ENCODE peak calls at places on chromosomes 13 and 19, in six cellular contexts. C is heart left ventricle, L is MG63, Z is posterior vena cava, Y is trophoblast cell, U is lung microvascular endothelial cell. F is an unnamed sample.

GRCh38 chr13:40407567-40407966 is 258.9 kb downstream of the FOXO1 start:
- DNase-seq in C (no peak), L (no peak), Z (no peak), Y (no peak), U (no peak), F (no peak)

GRCh38 chr19:4396949-4397783 is 3.2 kb downstream of the SH3GL1 start:
- DNase-seq in C (no peak), L (no peak), Z (no peak), Y (no peak), U (no peak), F (no peak)

GRCh38 chr19:41974652-41975051 is 15.5 kb upstream of the RABAC1 start:
- DNase-seq in C (no peak), L (no peak), Z (no peak), Y (no peak), U (no peak), F (no peak)

GRCh38 chr19:34480971-34481821 is at the start of gene WTIP:
- DNase-seq in C (peak; percentile 89), L (peak; percentile 92), Z (peak; percentile 94), Y (peak; percentile 44), U (peak; percentile 90), F (peak; percentile 92)

GRCh38 chr13:27171244-27171829 is at the start of gene USP12:
- DNase-seq in C (peak; percentile 41), L (peak; percentile 41), Z (no peak), Y (peak; percentile 10), U (peak; percentile 53), F (no peak)

GRCh38 chr13:31699650-31700049 is 39.7 kb upstream of the RXFP2 start:
- DNase-seq in C (no peak), L (no peak), Z (no peak), Y (no peak), U (peak; percentile 45), F (no peak)

GRCh38 chr13:39485314-39485700 is 117.7 kb downstream of the LHFPL6 start:
- DNase-seq in C (no peak), L (no peak), Z (no peak), Y (no peak), U (no peak), F (no peak)

GRCh38 chr19:17998827-17999150 is 9.2 kb upstream of the ARRDC2 start:
- DNase-seq in C (no peak), L (no peak), Z (no peak), Y (no peak), U (no peak), F (no peak)

F was measured in mesenteric fat pad.